ENCODE peak calls at places on chromosomes 2 and 18, in four cellular contexts. N is activated CD8-positive, alpha-beta T cell treated with anti-CD3 and anti-CD28 coated beads, Interleukin-2, amount 10 ng/mL, durations not matched to agents 7 days and 5 days; V is COR-L47; Y is activated T-helper 1 cell treated with anti-CD3 and anti-CD28 coated beads, Interleukin-12 subunit alpha, Interleukin-12 subunit beta, Interleukin-2, Interleukin-4 antibody, amounts not matched to agents 30 ng/mL and 10 ng/mL and 1 ng/mL, durations not matched to agents 14 hours and 24 hours and 36 hours. L is an unnamed sample.

GRCh38 chr2:26521054-26521912 is 43.4 kb upstream of the OTOF start:
- DNase-seq in V (peak; percentile 75), N (peak; percentile 29), Y (no peak), L (no peak)

GRCh38 chr2:231280861-231281260 is 82.4 kb downstream of the ARMC9 start:
- DNase-seq in V (no peak), N (no peak), Y (no peak), L (no peak)

GRCh38 chr2:168685619-168686453 is 116.6 kb upstream of the NOSTRIN start:
- DNase-seq in N (no peak), V (no peak), Y (no peak), L (no peak)

GRCh38 chr18:38996056-38996455 is 1430.5 kb upstream of the CELF4 start:
- DNase-seq in N (no peak), V (no peak), Y (no peak), L (no peak)

GRCh38 chr2:114534051-114534727 is 91.7 kb downstream of the DPP10 start:
- DNase-seq in Y (no peak), N (no peak), V (no peak), L (no peak)

GRCh38 chr2:15298769-15299168 is 262.4 kb downstream of the NBAS start:
- DNase-seq in V (no peak), N (no peak), Y (no peak), L (no peak)

GRCh38 chr2:231305221-231305620 is 90.3 kb upstream of the B3GNT7 start:
- DNase-seq in Y (no peak), N (no peak), V (no peak), L (no peak)

GRCh38 chr2:190970872-190971506 is 43.0 kb downstream of the STAT1 start:
- DNase-seq in Y (no peak), V (no peak), N (no peak), L (no peak)

GRCh38 chr2:147521936-147522335 is 322.9 kb upstream of the ACVR2A start:
- DNase-seq in Y (no peak), V (no peak), N (no peak), L (no peak)

GRCh38 chr2:44349506-44349905 is 11.8 kb downstream of the PREPL start:
- DNase-seq in Y (no peak), N (no peak), V (no peak), L (no peak)

GRCh38 chr2:75896779-75897366 is 186.2 kb upstream of the GCFC2 start:
- DNase-seq in N (no peak), Y (no peak), V (peak; percentile 34), L (no peak)

GRCh38 chr18:11553098-11553940 is 56.1 kb upstream of the SLC35G4 start:
- DNase-seq in V (peak; percentile 8), N (peak; percentile 58), Y (peak; percentile 6), L (peak; percentile 23)

GRCh38 chr2:190862067-190862466 is 18.6 kb upstream of the GLS start:
- DNase-seq in N (no peak), V (no peak), Y (no peak), L (no peak)

GRCh38 chr2:126831234-126832005 is 67.3 kb upstream of the TEX51 start:
- DNase-seq in N (no peak), V (no peak), Y (no peak), L (no peak)

GRCh38 chr2:159185401-159186130 is 100.9 kb downstream of the WDSUB1 start:
- DNase-seq in Y (no peak), V (peak; percentile 3), N (no peak), L (peak; percentile 12)

GRCh38 chr18:58136865-58137264 is 92.8 kb downstream of the NEDD4L start:
- DNase-seq in Y (no peak), N (no peak), V (no peak), L (no peak)

GRCh38 chr2:28950941-28951630 is 30.0 kb upstream of the TOGARAM2 start:
- DNase-seq in Y (no peak), V (no peak), N (no peak), L (no peak)

GRCh38 chr2:65491381-65491903 is 59.0 kb upstream of the SPRED2 start:
- DNase-seq in Y (no peak), N (no peak), V (peak; percentile 12), L (no peak)

GRCh38 chr2:36770542-36771287 is 74.2 kb downstream of the VIT start:
- DNase-seq in V (no peak), Y (peak; percentile 9), N (peak; percentile 51), L (no peak)

GRCh38 chr2:32963941-32964340 is 17.2 kb downstream of the LTBP1 start:
- DNase-seq in N (no peak), V (no peak), Y (no peak), L (no peak)

GRCh38 chr2:33091541-33092123 is 144.9 kb downstream of the LTBP1 start:
- DNase-seq in V (no peak), Y (no peak), N (no peak), L (no peak)

GRCh38 chr2:145040433-145040832 is 520.5 kb upstream of the ZEB2 start:
- DNase-seq in N (no peak), Y (no peak), V (no peak), L (no peak)

GRCh38 chr2:129252781-129253460 is 726.5 kb upstream of the RAB6C start:
- DNase-seq in N (no peak), V (no peak), Y (no peak), L (no peak)

GRCh38 chr2:8575011-8575750 is 106.7 kb upstream of the ID2 start:
- DNase-seq in N (peak; percentile 75), Y (no peak), V (no peak), L (peak; percentile 44)

GRCh38 chr2:241211276-241211675 is 22.8 kb downstream of the ANO7 start:
- DNase-seq in Y (no peak), N (no peak), V (no peak), L (no peak)

GRCh38 chr2:69013123-69013836 is at the start of gene ANTXR1:
- DNase-seq in V (peak; percentile 60), Y (no peak), N (no peak), L (no peak)

GRCh38 chr18:3625717-3626091 is 175.7 kb downstream of the TGIF1 start:
- DNase-seq in Y (no peak), V (no peak), N (no peak), L (no peak)

GRCh38 chr18:21571763-21572162 is 28.7 kb downstream of the ESCO1 start:
- DNase-seq in N (no peak), V (no peak), Y (no peak), L (no peak)

GRCh38 chr2:26459991-26460612 is 17.8 kb downstream of the OTOF start:
- DNase-seq in N (no peak), V (no peak), Y (no peak), L (no peak)

GRCh38 chr2:127220102-127220806 is at the start of gene CYP27C1:
- DNase-seq in Y (no peak), V (no peak), N (peak; percentile 35), L (no peak)

GRCh38 chr2:7812231-7812995 is 869.4 kb upstream of the ID2 start:
- DNase-seq in N (no peak), V (no peak), Y (no peak), L (no peak)

GRCh38 chr2:240183370-240184197 is 43.1 kb upstream of the OTOS start:
- DNase-seq in V (no peak), Y (no peak), N (no peak), L (no peak)

GRCh38 chr18:28147674-28148171 is 29.2 kb downstream of the CDH2 start:
- DNase-seq in N (no peak), V (peak; percentile 45), Y (no peak), L (no peak)

GRCh38 chr2:28640263-28640907 is 111.2 kb upstream of the PPP1CB start:
- DNase-seq in Y (no peak), N (no peak), V (no peak), L (no peak)

GRCh38 chr2:231527955-231528635 is 2.1 kb downstream of the NMUR1 start:
- DNase-seq in N (no peak), V (no peak), Y (no peak), L (no peak)

L was measured in stimulated activated naive B cell treated with anti-CD40 and anti-IgM and Interleukin-4, amounts not matched to agents 10 μg/mL and 1 μg/mL and 100 μg/mL, for 72 hours.